ENCODE peak calls at places on chromosomes 6 and 20, in four cellular contexts. One of them, this sample, is unnamed.

GRCh38 chr6:31354788-31355539 is 2.0 kb downstream of the HLA-B start:
- DNase-seq in HepG2: no peak
- DNase-seq in Peyer's patch: no peak
- DNase-seq in spleen: peak; percentile 71
- DNase-seq in this sample: no peak

GRCh38 chr6:43308101-43308989 is at the start of gene CRIP3:
- DNase-seq in Peyer's patch: no peak
- DNase-seq in HepG2: no peak
- DNase-seq in spleen: peak; percentile 89
- DNase-seq in this sample: no peak

GRCh38 chr6:110746680-110747079 is 68.6 kb downstream of the CDK19 start:
- DNase-seq in HepG2: peak; percentile 93
- DNase-seq in spleen: no peak
- DNase-seq in Peyer's patch: no peak
- DNase-seq in this sample: no peak

GRCh38 chr6:163418273-163419029 is 3.9 kb downstream of the QKI start:
- DNase-seq in Peyer's patch: no peak
- DNase-seq in HepG2: no peak
- DNase-seq in spleen: no peak
- DNase-seq in this sample: no peak

GRCh38 chr6:31356946-31357466 is at the start of gene HLA-B:
- DNase-seq in HepG2: peak; percentile 49
- DNase-seq in Peyer's patch: peak; percentile 87
- DNase-seq in spleen: peak; percentile 92
- DNase-seq in this sample: peak; percentile 65

GRCh38 chr20:33305591-33306057 is 22.6 kb downstream of the BPIFB1 start:
- DNase-seq in HepG2: no peak
- DNase-seq in spleen: no peak
- DNase-seq in Peyer's patch: no peak
- DNase-seq in this sample: no peak

GRCh38 chr6:26022737-26023136 is 60.1 kb downstream of the TRIM38 start:
- DNase-seq in HepG2: no peak
- DNase-seq in Peyer's patch: no peak
- DNase-seq in spleen: no peak
- DNase-seq in this sample: no peak

GRCh38 chr6:170529839-170530520 is 23.1 kb downstream of the PSMB1 start:
- DNase-seq in spleen: peak; percentile 88
- DNase-seq in Peyer's patch: peak; percentile 75
- DNase-seq in HepG2: peak; percentile 69
- DNase-seq in this sample: peak; percentile 59

GRCh38 chr6:124536157-124536556 is 426.1 kb upstream of the RNF217 start:
- DNase-seq in HepG2: no peak
- DNase-seq in Peyer's patch: no peak
- DNase-seq in spleen: no peak
- DNase-seq in this sample: no peak

GRCh38 chr6:117397536-117398227 is 28.1 kb downstream of the ROS1 start:
- DNase-seq in spleen: no peak
- DNase-seq in HepG2: no peak
- DNase-seq in Peyer's patch: no peak
- DNase-seq in this sample: no peak

GRCh38 chr6:131488780-131489179 is 84.2 kb upstream of the ARG1 start:
- DNase-seq in spleen: no peak
- DNase-seq in Peyer's patch: no peak
- DNase-seq in HepG2: no peak
- DNase-seq in this sample: no peak

GRCh38 chr6:32082951-32083350 is 26.2 kb downstream of the TNXB start:
- DNase-seq in HepG2: no peak
- DNase-seq in Peyer's patch: no peak
- DNase-seq in spleen: peak; percentile 80
- DNase-seq in this sample: peak; percentile 84

GRCh38 chr6:10630178-10630577 is 64.2 kb downstream of the C6orf52 start:
- DNase-seq in HepG2: no peak
- DNase-seq in Peyer's patch: no peak
- DNase-seq in spleen: no peak
- DNase-seq in this sample: no peak

DNA sequence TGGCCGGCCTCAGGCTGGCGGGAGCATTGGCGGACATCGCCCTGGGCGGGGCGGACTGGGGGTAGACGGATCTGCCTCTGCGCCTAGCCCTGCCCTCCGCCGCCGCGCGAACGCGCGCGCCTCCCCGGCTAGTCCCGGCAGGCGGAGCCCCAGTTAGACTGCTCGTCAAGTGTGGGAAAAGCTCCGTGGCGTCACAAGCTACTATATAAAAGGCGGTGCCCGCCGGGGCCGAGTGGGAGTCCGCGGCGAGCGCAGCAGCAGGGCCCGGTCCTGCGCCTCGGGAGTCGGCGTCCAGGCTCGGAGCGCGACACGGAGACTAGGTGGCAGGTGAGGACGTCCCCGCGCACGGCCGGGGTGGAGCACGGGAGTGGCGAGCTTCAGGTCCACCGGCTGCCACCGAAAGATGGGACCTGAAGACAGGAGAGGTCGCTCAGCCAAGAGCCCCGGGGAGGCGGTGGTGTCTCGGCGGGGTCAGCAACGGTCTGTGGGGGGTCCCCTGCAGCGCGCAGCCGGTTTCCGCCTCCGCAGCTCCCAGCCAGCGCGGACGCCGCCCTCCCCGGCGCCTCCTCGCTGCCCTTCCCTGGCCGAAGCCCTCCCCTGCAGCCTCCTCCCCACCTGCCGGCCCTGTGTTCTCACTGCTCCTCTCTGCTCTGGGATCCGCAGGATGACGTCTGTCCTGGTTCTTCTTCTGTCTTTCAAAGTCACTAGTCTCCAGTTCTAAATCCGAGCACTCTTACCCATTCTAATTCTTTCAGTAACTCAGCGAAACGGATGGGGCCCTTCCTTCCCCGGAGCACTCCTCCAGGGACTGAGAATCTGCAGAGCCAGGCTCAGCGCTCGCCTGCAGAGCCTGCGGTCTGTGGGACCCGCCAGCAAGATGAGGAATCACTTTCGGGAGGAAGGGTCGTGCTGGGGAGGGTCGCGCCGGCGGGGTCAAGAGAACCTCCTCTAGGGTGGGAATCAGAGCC is 4.3 kb upstream of the RIPK1 start:
- DNase-seq in HepG2: peak; percentile 86
- DNase-seq in spleen: peak; percentile 99
- DNase-seq in Peyer's patch: peak; percentile 98
- DNase-seq in this sample: peak; percentile 94
- TF ChIP-seq POLR2A in HepG2: peak; percentile 98
- TF ChIP-seq POLR2A in spleen: peak; percentile 87
- TF ChIP-seq POLR2A in Peyer's patch: peak; percentile 100
- TF ChIP-seq POLR2A in this sample: peak; percentile 75

GRCh38 chr6:41039060-41039998 is at the start of gene UNC5CL:
- DNase-seq in spleen: no peak
- DNase-seq in Peyer's patch: peak; percentile 87
- DNase-seq in HepG2: peak; percentile 45
- DNase-seq in this sample: no peak
- TF ChIP-seq POLR2A in spleen: no peak
- TF ChIP-seq POLR2A in Peyer's patch: peak; percentile 71
- TF ChIP-seq POLR2A in HepG2: no peak
- TF ChIP-seq POLR2A in this sample: no peak

GRCh38 chr20:41331731-41332130 is 8.9 kb upstream of the LPIN3 start:
- DNase-seq in Peyer's patch: no peak
- DNase-seq in spleen: no peak
- DNase-seq in HepG2: no peak
- DNase-seq in this sample: no peak

GRCh38 chr20:41330343-41330720 is 10.3 kb upstream of the LPIN3 start:
- DNase-seq in Peyer's patch: no peak
- DNase-seq in spleen: no peak
- DNase-seq in HepG2: no peak
- DNase-seq in this sample: no peak

GRCh38 chr20:41327178-41327577 is 9.6 kb upstream of the ZHX3 start:
- DNase-seq in Peyer's patch: no peak
- DNase-seq in HepG2: no peak
- DNase-seq in spleen: no peak
- DNase-seq in this sample: peak; percentile 45

GRCh38 chr20:41330941-41331340 is 9.7 kb upstream of the LPIN3 start:
- DNase-seq in Peyer's patch: no peak
- DNase-seq in spleen: no peak
- DNase-seq in HepG2: no peak
- DNase-seq in this sample: peak; percentile 74

DNA sequence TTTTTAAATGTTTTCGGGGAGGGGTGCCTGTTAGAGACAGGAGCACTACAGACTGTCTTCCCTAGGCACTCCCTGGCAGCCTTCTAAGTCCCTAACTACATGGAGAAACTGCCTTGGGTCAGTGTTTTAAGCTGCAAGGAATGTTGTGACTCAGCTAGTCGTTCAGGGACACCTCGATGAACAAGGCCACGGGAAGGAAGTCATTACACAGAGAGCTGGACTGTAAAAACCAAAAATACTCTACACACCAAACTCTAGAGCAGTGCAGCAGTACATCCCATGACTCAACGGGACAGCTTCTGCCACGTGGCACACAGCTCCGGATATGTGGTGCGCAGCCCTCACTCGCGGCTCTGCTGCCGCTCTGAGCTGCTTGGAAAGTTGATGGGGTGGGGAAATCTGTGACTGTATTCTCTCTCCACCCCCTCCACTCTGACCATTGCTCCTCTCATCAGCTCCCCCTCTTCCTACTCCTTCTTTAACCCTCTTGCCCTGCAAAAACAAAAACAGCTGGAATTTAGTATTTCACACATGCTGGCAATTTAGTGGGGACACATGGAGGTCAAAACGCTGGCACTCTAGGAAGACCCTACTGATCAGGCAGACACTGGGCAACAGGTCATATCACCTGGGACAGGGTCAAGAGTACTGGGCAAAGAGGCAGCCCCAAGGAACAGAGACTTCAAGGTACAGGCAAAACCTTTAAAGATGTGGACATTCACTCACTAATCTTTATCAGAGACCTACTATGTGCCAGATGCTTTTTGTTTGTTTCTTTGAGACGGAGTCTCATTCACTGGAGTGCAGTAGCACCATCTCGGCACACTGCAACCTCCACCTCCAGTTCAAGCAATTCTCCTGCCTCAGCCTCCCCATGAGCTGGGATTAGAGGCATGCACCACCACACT is 10.9 kb upstream of the LPIN3 start:
- DNase-seq in spleen: peak; percentile 90
- DNase-seq in Peyer's patch: no peak
- DNase-seq in HepG2: peak; percentile 82
- DNase-seq in this sample: peak; percentile 94
- TF ChIP-seq POLR2A in spleen: no peak
- TF ChIP-seq POLR2A in Peyer's patch: no peak
- TF ChIP-seq POLR2A in HepG2: peak; percentile 48
- TF ChIP-seq POLR2A in this sample: no peak

GRCh38 chr6:6407061-6407723 is 86.7 kb upstream of the F13A1 start:
- DNase-seq in HepG2: no peak
- DNase-seq in spleen: no peak
- DNase-seq in Peyer's patch: no peak
- DNase-seq in this sample: no peak
- TF ChIP-seq POLR2A in HepG2: no peak
- TF ChIP-seq POLR2A in spleen: no peak
- TF ChIP-seq POLR2A in Peyer's patch: no peak
- TF ChIP-seq POLR2A in this sample: no peak

DNA sequence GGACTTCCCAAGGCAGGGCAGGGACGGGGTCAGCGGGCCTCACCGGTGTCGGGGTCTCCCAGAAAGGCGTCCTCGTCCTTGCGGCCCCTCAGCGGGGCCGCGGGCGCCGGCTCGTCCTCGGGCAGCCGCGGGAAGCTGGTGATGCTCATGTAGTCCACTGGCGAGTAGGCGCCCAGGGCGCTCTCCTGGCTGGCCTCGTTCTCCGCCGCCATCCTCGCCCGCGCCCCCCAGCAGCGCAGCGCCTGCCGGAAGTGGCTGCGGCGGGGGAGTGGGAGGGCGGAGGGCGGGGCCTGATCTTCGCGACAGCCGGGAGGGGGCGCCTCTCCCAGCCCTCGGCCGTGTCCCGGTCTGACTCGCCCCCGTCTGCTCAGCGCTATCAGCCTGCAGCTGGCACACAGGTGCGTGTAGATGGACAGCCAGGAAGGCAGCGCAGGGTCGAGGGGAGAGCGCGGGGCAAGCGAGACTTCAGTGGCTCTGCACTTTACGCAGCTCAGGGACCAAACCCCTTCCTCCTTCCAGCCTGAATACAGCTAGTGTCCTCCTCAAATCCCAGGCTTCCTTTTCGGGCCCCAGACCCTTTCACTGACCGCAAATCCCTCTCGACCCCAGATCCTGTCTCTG is at the start of gene GGT7:
- DNase-seq in HepG2: peak; percentile 81
- DNase-seq in Peyer's patch: peak; percentile 91
- DNase-seq in spleen: peak; percentile 96
- DNase-seq in this sample: peak; percentile 53
- TF ChIP-seq POLR2A in HepG2: peak; percentile 89
- TF ChIP-seq POLR2A in Peyer's patch: peak; percentile 53
- TF ChIP-seq POLR2A in spleen: no peak
- TF ChIP-seq POLR2A in this sample: no peak

GRCh38 chr20:53739799-53740785 is 146.5 kb upstream of the ZNF217 start:
- DNase-seq in spleen: no peak
- DNase-seq in Peyer's patch: no peak
- DNase-seq in HepG2: no peak
- DNase-seq in this sample: no peak
- TF ChIP-seq POLR2A in spleen: no peak
- TF ChIP-seq POLR2A in Peyer's patch: peak; percentile 31
- TF ChIP-seq POLR2A in HepG2: no peak
- TF ChIP-seq POLR2A in this sample: no peak

GRCh38 chr6:158703840-158704822 is 54.3 kb downstream of the SYTL3 start:
- DNase-seq in Peyer's patch: peak; percentile 96
- DNase-seq in spleen: peak; percentile 96
- DNase-seq in HepG2: peak; percentile 64
- DNase-seq in this sample: peak; percentile 80
- TF ChIP-seq POLR2A in Peyer's patch: peak; percentile 57
- TF ChIP-seq POLR2A in spleen: no peak
- TF ChIP-seq POLR2A in HepG2: no peak
- TF ChIP-seq POLR2A in this sample: no peak

GRCh38 chr6:82045965-82046756 is 201.4 kb downstream of the IBTK start:
- DNase-seq in Peyer's patch: no peak
- DNase-seq in spleen: no peak
- DNase-seq in HepG2: no peak
- DNase-seq in this sample: no peak

GRCh38 chr6:82040405-82041221 is 206.9 kb downstream of the IBTK start:
- DNase-seq in Peyer's patch: no peak
- DNase-seq in HepG2: peak; percentile 46
- DNase-seq in spleen: no peak
- DNase-seq in this sample: peak; percentile 35
- TF ChIP-seq POLR2A in Peyer's patch: no peak
- TF ChIP-seq POLR2A in HepG2: no peak
- TF ChIP-seq POLR2A in spleen: no peak
- TF ChIP-seq POLR2A in this sample: no peak

GRCh38 chr6:8102122-8102958 is at the start of gene EEF1E1:
- DNase-seq in spleen: peak; percentile 98
- DNase-seq in Peyer's patch: peak; percentile 97
- DNase-seq in HepG2: peak; percentile 97
- DNase-seq in this sample: peak; percentile 94
- TF ChIP-seq POLR2A in spleen: no peak
- TF ChIP-seq POLR2A in Peyer's patch: peak; percentile 33
- TF ChIP-seq POLR2A in HepG2: peak; percentile 81
- TF ChIP-seq POLR2A in this sample: no peak

This sample was measured in lower leg skin.